ENCODE peak calls at places on chromosomes 4 and X, in five cellular contexts. F is uterus, E is NB4, T is HepG2, A is body of pancreas. B is an unnamed sample.

GRCh38 chr4:99205104-99205979 is 13.7 kb downstream of the ADH6 start:
- DNase-seq in T (peak; percentile 83), E (peak; percentile 2), F (peak; percentile 60), A (no peak), B (no peak)

GRCh38 chrX:17494231-17494630 is 119.2 kb downstream of the NHS start:
- DNase-seq in T (no peak), E (no peak), A (no peak), F (no peak), B (no peak)

GRCh38 chr4:749771-750666 is 44.4 kb downstream of the PCGF3 start:
- DNase-seq in A (no peak), F (no peak), T (no peak), E (no peak), B (no peak)

GRCh38 chrX:16484338-16484737 is 165.6 kb upstream of the S100G start:
- DNase-seq in F (no peak), T (no peak), E (peak; percentile 55), A (no peak), B (no peak)

GRCh38 chr4:130028552-130028951 is 932.6 kb downstream of the C4orf33 start:
- DNase-seq in E (peak; percentile 78), F (no peak), A (no peak), T (no peak), B (no peak)

GRCh38 chr4:137755033-137755471 is 222.8 kb upstream of the PCDH18 start:
- DNase-seq in A (no peak), F (no peak), T (no peak), E (no peak), B (no peak)

GRCh38 chrX:133838761-133839676 is 146.4 kb downstream of the GPC3 start:
- DNase-seq in E (peak; percentile 27), F (no peak), T (no peak), A (peak; percentile 17), B (no peak)

GRCh38 chrX:115378471-115378870 is 89.0 kb downstream of the LUZP4 start:
- DNase-seq in A (no peak), E (no peak), F (no peak), T (no peak), B (no peak)

GRCh38 chr4:8688908-8689445 is 96.4 kb downstream of the CPZ start:
- DNase-seq in F (no peak), E (no peak), A (no peak), T (no peak), B (no peak)

GRCh38 chr4:86220137-86220536 is 139.7 kb downstream of the MAPK10 start:
- DNase-seq in F (no peak), T (no peak), E (no peak), A (no peak), B (no peak)

GRCh38 chr4:158094413-158095110 is 78.3 kb downstream of the GASK1B start:
- DNase-seq in A (peak; percentile 52), F (peak; percentile 66), E (no peak), T (peak; percentile 61), B (no peak)

GRCh38 chr4:84503495-84504437 is 4.7 kb upstream of the NKX6-1 start:
- DNase-seq in F (no peak), E (peak; percentile 68), A (peak; percentile 34), T (peak; percentile 46), B (no peak)

GRCh38 chr4:39933689-39934590 is 43.8 kb downstream of the PDS5A start:
- DNase-seq in E (no peak), F (no peak), T (no peak), A (no peak), B (no peak)

GRCh38 chr4:173448103-173448502 is 49.2 kb upstream of the SCRG1 start:
- DNase-seq in E (no peak), F (peak; percentile 20), T (no peak), A (no peak), B (no peak)

GRCh38 chr4:161696957-161697356 is 466.8 kb downstream of the FSTL5 start:
- DNase-seq in T (no peak), F (no peak), E (no peak), A (no peak), B (no peak)

GRCh38 chr4:110268352-110268751 is 69.9 kb upstream of the ELOVL6 start:
- DNase-seq in E (no peak), F (no peak), A (no peak), T (no peak), B (no peak)

DNA sequence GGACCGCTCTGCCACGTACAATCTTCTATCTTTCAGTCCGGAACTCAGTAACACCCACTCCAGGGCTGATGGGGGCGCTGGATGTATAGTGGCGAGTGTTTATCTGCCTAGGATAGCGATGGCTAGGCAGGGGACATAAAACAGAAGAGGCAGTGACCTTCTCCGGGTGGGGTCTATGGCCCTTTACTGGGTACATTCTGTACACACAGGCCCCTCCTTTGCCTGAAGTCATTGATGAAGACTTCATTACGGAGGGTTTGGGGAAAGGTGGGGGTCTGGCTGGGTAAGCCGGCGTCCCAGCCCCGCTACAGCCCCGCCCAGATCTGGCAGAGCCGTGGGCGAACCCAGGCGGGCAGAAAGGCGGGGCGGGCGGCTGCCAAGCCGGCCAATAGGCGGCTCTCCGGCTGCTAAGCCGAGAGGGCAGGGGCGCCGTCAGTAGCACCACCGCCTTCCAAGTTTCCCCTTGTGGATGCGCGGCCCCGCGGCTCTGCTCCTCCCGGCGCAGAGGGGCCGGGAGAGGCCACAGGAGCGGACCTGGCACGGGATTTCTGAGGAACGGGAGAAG is at the start of gene CHST7:
- DNase-seq in F (peak; percentile 50), E (peak; percentile 78), A (peak; percentile 31), T (peak; percentile 54), B (no peak)
- TF ChIP-seq POLR2A in F (peak; percentile 39), E (no peak), A (no peak), T (no peak), B (no peak)

DNA sequence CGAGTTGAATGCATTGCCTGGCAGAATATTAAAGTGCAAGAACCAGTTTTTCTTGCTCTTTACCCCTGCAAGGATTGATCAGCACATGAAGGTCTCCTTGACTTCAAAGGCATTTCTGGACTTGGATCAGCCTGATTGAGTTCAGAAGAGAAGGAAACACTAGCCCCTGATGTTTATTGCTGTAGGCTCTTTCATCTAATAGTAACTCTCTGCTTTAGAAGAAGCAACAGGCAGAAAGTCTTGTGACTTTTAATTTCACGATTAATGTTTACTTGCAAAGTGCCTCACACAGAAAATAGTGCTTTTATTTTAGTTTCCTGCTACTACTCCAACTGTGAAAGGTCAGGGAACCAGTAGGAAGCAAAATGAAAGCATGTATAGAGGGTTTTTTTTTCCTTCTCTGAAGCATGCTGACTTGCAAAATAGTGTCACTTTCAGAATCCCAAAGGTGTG is 69.1 kb downstream of the PCDH7 start:
- DNase-seq in T (no peak), A (no peak), E (no peak), F (no peak), B (no peak)
- TF ChIP-seq POLR2A in T (no peak), A (no peak), E (no peak), F (no peak), B (no peak)

GRCh38 chrX:19643203-19643602 is 127.9 kb upstream of the MAP3K15 start:
- DNase-seq in A (no peak), F (no peak), E (no peak), T (no peak), B (no peak)
- TF ChIP-seq POLR2A in A (no peak), F (no peak), E (no peak), T (no peak), B (no peak)

DNA sequence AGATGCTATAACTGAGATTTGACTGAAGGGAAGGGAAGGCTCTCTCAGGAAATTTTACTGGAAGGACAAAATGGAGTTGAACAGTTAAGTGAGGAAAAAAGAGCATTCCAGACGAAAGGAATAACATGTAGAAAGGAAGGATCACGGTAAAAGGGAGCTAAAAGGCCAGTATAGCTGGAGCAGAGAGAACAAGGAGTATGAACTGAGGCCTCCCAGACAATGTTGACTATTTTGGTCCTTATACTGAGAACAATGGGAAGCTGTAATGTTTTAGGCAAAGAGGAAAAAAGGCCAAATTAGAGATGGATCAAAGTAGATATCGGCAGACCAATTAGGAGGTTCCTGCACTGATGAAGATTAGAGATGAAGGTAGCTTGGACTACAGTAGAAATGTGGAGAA is 26.8 kb upstream of the SCD5 start:
- DNase-seq in E (no peak), A (no peak), T (no peak), F (no peak), B (no peak)
- TF ChIP-seq POLR2A in E (no peak), A (no peak), T (no peak), F (no peak), B (no peak)

DNA sequence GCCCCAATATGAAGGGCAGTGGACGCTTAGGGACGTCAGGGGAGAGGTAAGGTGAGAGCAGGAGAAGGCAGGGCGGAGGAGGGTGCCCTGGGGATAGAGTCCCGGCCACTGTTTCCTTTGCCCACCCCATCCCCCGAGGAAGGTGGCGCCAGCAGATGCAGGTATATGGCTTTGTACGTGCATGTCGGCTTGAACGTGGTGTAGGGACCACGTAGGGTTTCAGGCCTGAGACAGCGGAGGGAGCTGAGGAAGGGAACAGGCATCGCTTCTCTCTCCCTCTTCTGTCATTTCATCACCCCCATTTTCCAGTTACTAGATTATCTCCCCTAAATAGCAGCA is 97.9 kb downstream of the PHKA2 start:
- DNase-seq in F (no peak), T (no peak), A (no peak), E (no peak), B (no peak)
- TF ChIP-seq POLR2A in F (no peak), T (no peak), A (no peak), E (no peak), B (peak; percentile 6)

DNA sequence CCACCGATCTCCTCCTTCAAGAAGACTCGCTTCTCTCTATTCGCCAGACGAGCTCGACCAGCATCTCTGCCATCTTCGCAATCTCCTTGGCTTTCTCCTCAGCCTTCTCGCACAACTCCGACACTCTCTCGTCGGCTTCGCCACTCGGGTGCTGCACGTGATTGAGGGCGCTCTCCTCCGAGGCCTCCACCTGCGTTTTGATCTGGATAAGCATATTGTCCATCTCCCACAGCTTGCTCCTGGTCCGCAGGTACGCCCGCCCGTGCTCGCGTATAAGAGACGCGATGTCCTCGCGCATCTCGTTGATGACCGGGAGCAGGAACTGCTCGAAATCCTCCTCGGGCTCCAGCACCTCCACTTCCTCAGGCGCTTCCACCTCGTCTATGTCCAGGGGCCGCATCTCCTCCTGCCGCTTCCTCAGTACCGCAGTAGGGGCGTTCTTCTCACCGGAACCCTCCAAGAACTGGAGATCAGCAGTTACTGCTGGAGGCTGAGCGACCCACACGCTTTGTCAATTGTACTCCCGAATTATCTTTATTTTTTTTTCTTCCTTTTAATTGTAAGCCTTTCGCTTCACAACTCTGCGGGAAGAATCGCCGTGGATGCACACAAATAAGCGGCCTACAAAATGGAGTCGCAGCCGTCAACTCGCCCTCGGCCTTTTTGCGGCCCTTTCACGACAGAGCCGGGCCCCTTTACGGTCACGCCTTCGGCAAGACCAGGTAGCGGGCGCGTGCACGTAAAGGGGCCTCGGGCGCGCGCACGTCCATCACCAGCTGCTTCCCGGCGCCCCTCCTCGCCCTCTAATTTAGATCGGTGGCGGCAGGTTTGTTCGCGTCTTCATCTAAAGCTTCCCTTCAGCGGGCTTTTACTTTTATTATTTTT is at the start of gene MRFAP1L1:
- DNase-seq in E (peak; percentile 100), F (peak; percentile 97), A (peak; percentile 95), T (peak; percentile 91), B (peak; percentile 79)
- TF ChIP-seq POLR2A in E (peak; percentile 88), F (peak; percentile 33), A (no peak), T (no peak), B (peak; percentile 66)

DNA sequence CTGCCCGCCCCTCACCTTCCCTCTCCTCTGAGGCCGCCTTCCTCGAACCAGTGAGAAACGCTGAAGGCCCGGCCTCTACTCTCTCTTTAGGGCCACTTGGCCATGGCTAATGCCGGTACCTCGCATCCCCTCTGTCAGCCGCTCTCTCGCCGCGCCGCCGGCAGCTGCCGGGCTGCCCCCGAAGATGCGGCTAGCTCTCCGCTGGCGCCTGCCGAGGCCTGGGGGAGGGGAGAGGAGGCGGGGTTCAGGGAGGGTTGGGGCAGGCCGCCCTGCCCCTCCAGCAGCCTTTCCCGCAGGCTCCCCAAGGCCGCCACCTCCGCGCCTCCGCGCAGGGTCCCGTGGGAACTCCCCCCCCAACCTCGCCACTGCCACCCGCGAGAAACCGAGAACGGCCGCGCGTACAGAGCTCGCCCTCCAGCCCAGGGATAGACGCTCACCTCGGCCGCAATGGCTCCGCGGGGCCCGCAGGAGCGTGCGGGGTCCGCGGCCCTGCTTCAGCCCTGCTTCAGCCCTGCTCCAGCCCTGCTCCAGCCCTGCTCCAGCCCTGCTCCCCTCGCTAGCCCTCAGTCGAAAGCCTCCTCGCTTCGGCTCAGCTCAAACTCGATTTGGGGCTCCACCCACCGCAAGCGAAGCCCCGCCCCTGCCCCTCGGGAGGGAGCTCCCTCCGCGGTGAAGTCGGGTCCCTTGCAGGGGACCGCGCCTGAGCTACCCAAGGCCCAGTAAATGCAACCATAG is at the start of gene HUWE1:
- DNase-seq in A (peak; percentile 78), F (peak; percentile 77), T (peak; percentile 52), E (peak; percentile 88), B (peak; percentile 41)
- TF ChIP-seq POLR2A in A (peak; percentile 24), F (peak; percentile 38), T (peak; percentile 82), E (peak; percentile 61), B (peak; percentile 85)